ENCODE peak calls at places on chromosomes 16 and 17, in seven cellular contexts. S, Y, J, H, O, D and T are unnamed samples. For H3K27me3, the result is how much of the 10 kb centered on the place peaks cover.

GRCh38 chr16:30355954-30356308 is 823 bp upstream of the CD2BP2 start:
- DNase-seq in H (no peak), J (no peak), S (no peak), D (no peak), Y (no peak), O (no peak), T (no peak)

GRCh38 chr16:87834668-87835473 is 34.4 kb downstream of the SLC7A5 start:
- DNase-seq in Y (no peak), H (peak), D (no peak), J (peak), O (peak), S (no peak), T (no peak)

GRCh38 chr17:72005332-72006163 is 115.3 kb upstream of the SOX9 start:
- DNase-seq in D (no peak), S (no peak), H (no peak), O (no peak), J (no peak), Y (no peak), T (no peak)

GRCh38 chr16:78499399-78499798 is 399.9 kb downstream of the WWOX start:
- DNase-seq in D (no peak), J (no peak), Y (no peak), H (no peak), S (no peak), O (no peak), T (no peak)

GRCh38 chr17:78241277-78242023 is 10.0 kb downstream of the TMEM235 start:
- DNase-seq in D (no peak), Y (peak), O (no peak), H (no peak), S (no peak), J (no peak), T (no peak)

GRCh38 chr17:63526861-63527260 is 3.7 kb downstream of the KCNH6 start:
- DNase-seq in Y (no peak), S (no peak), O (no peak), H (no peak), J (no peak), D (no peak), T (no peak)

GRCh38 chr16:17461951-17462729 is 8.6 kb downstream of the XYLT1 start:
- DNase-seq in D (no peak), S (peak), H (no peak), O (no peak), J (no peak), Y (no peak), T (no peak)

GRCh38 chr16:86876499-86876898 is 298.1 kb downstream of the FOXL1 start:
- DNase-seq in D (no peak), O (no peak), J (no peak), H (no peak), Y (no peak), S (no peak), T (no peak)

GRCh38 chr16:50025544-50025931 is 513 bp downstream of the CNEP1R1 start:
- DNase-seq in H (no peak), D (no peak), J (no peak), S (no peak), O (no peak), Y (peak), T (no peak)

GRCh38 chr17:6239237-6239798 is 169.1 kb downstream of the WSCD1 start:
- DNase-seq in H (no peak), Y (peak), O (no peak), D (no peak), S (no peak), J (no peak), T (no peak)

GRCh38 chr16:81650982-81651562 is 128.0 kb upstream of the PLCG2 start:
- DNase-seq in H (peak), S (no peak), D (peak), J (peak), O (no peak), Y (no peak), T (no peak)

GRCh38 chr17:2094891-2095535 is 40.1 kb downstream of the HIC1 start:
- DNase-seq in Y (no peak), J (peak), H (peak), S (peak), D (peak), O (peak), T (no peak)

GRCh38 chr16:13110124-13110796 is 208.9 kb downstream of the SHISA9 start:
- DNase-seq in O (peak), D (no peak), S (peak), Y (peak), H (peak), J (no peak), T (peak)

GRCh38 chr17:39357488-39357887 is 43.9 kb downstream of the FBXL20 start:
- DNase-seq in J (no peak), H (no peak), Y (no peak), D (no peak), O (no peak), S (no peak), T (no peak)

GRCh38 chr17:7956208-7956965 is 24.4 kb downstream of the CNTROB start:
- DNase-seq in O (no peak), H (peak), J (peak), D (peak), Y (no peak), S (no peak), T (no peak)

GRCh38 chr17:76645481-76645880 is 1.9 kb upstream of the ST6GALNAC1 start:
- DNase-seq in H (no peak), S (no peak), D (no peak), Y (no peak), O (no peak), J (no peak), T (no peak)

GRCh38 chr17:19508327-19508867 is 25.3 kb upstream of the SLC47A1 start:
- DNase-seq in S (peak), D (peak), Y (no peak), J (peak), H (peak), O (no peak), T (no peak)

GRCh38 chr17:65515512-65515911 is 45.9 kb downstream of the AXIN2 start:
- DNase-seq in H (peak), D (no peak), O (no peak), J (no peak), Y (no peak), S (peak), T (no peak)

GRCh38 chr17:73148540-73149334 is 16.1 kb upstream of the SSTR2 start:
- DNase-seq in D (no peak), H (no peak), O (no peak), Y (no peak), S (no peak), J (no peak), T (no peak)

GRCh38 chr17:7307686-7308624 is 527 bp downstream of the EIF5A start:
- DNase-seq in O (peak), D (peak), Y (peak), H (no peak), J (peak), S (peak), T (no peak)

GRCh38 chr17:42754782-42755181 is 6.2 kb upstream of the RAMP2 start:
- DNase-seq in Y (peak), S (peak), O (peak), J (peak), H (peak), D (peak), T (no peak)

GRCh38 chr17:66988069-66988798 is 23.7 kb downstream of the CACNG4 start:
- DNase-seq in H (no peak), J (no peak), D (no peak), Y (no peak), O (no peak), S (no peak), T (no peak)

GRCh38 chr17:80789356-80789902 is 202.2 kb upstream of the CHMP6 start:
- DNase-seq in D (no peak), S (peak), O (peak), J (no peak), H (peak), Y (peak), T (peak)

GRCh38 chr16:13779676-13780075 is 140.3 kb upstream of the ERCC4 start:
- DNase-seq in S (no peak), O (no peak), J (no peak), H (no peak), Y (no peak), D (no peak), T (no peak)

GRCh38 chr16:60945225-60945624 is 1091.0 kb downstream of the CDH8 start:
- DNase-seq in J (no peak), H (no peak), D (no peak), Y (no peak), O (no peak), S (no peak), T (no peak)

GRCh38 chr17:2025220-2025621 is at the start of gene RTN4RL1:
- DNase-seq in S (peak), O (peak), H (peak), J (peak), Y (peak), D (peak), T (no peak)

GRCh38 chr16:588639-588888 is 1.3 kb upstream of the RAB40C start:
- DNase-seq in J (peak), S (peak), O (peak), Y (peak), D (no peak), H (no peak), T (no peak)

GRCh38 chr16:27867122-27868110 is 196.1 kb downstream of the GSG1L start:
- DNase-seq in O (peak), J (peak), S (no peak), Y (peak), D (peak), H (no peak), T (peak)

GRCh38 chr16:79988721-79989220 is 388.2 kb upstream of the MAF start:
- DNase-seq in D (no peak), J (no peak), S (no peak), Y (no peak), O (no peak), H (no peak), T (no peak)

GRCh38 chr16:57372372-57373116 is at the start of gene CX3CL1:
- DNase-seq in D (peak), Y (peak), O (no peak), S (peak), J (peak), H (peak), T (no peak)

GRCh38 chr16:29806641-29807425 is 504 bp downstream of the MAZ start:
- DNase-seq in H (peak), S (peak), Y (peak), O (peak), J (peak), D (peak), T (no peak)

GRCh38 chr16:88349903-88350900 is 32.6 kb upstream of the ZNF469 start:
- DNase-seq in S (no peak), Y (no peak), O (no peak), H (peak), D (peak), J (no peak), T (no peak)

GRCh38 chr16:89550421-89550988 is 10.0 kb upstream of the RPL13 start:
- DNase-seq in H (no peak), J (no peak), O (no peak), Y (no peak), D (no peak), S (no peak), T (no peak)

GRCh38 chr16:89548344-89549006 is 12.0 kb upstream of the RPL13 start:
- DNase-seq in Y (no peak), H (no peak), D (no peak), O (no peak), S (no peak), J (no peak), T (no peak)

GRCh38 chr16:89547860-89548259 is 12.6 kb upstream of the RPL13 start:
- DNase-seq in Y (no peak), D (no peak), H (no peak), J (no peak), O (no peak), S (no peak), T (no peak)

GRCh38 chr16:89547291-89547690 is 13.2 kb upstream of the RPL13 start:
- DNase-seq in O (no peak), J (no peak), D (no peak), S (no peak), H (no peak), Y (no peak), T (no peak)

GRCh38 chr16:89549007-89549700 is 11.3 kb upstream of the RPL13 start:
- DNase-seq in Y (no peak), S (no peak), H (no peak), D (no peak), O (no peak), J (no peak), T (no peak)
- TF ChIP-seq CTCF in Y (no peak), S (no peak), H (no peak), D (no peak), O (no peak), J (no peak), T (no peak)

GRCh38 chr17:14321980-14322776 is 21.3 kb downstream of the HS3ST3B1 start:
- DNase-seq in Y (no peak), S (no peak), D (no peak), H (no peak), J (no peak), O (no peak), T (no peak)
- H3K27me3 ChIP-seq in Y (under half), S (under half), D (under half), H (under half), J (under half), O (half or more), T (under half)

DNA sequence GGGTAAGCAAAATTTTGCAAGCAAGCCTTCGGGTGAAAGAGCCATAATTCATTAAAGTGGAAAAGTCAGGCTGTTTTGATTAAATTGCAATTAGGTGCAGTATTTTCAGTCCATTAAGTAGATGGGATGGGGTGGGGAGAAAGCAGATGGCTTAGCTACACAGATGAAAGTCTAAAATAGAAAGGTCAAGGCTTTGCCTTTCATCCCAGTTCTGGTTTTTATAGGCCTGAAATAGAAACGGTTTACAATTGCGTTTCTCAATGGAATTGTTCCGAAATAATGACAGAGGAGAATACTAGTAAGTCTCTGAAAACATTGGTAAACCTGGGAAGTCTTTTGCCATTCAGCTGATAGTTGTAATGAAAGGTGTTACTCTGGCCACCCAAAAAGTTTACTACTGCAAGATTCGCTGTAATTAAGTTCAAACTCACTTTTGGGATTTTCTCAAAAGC is 1.5 kb downstream of the PPM1E start:
- DNase-seq in Y (no peak), O (no peak), J (no peak), D (no peak), H (no peak), S (no peak), T (no peak)
- H3K4me3 ChIP-seq in Y (no peak), O (no peak), J (no peak), D (peak), H (no peak), S (no peak), T (no peak)

DNA sequence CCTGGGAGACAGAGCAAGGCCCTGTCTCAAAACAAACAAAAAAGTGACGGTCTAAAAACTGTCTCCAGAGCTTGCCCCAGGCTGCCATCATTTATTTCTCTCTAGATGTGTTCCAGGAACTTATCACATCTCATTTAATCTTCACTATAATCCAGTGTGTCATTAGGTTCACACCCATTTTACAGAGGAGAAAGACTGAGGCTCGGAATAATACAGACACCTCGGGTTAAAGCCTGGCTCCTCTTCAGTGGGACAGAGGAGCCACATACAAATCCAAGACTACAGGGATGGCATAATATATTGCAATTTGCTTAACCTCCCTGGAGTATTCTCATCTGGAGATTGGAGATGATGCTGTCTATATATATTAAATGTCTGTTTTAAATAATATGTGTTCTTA is 5.9 kb downstream of the PDILT start:
- DNase-seq in J (no peak), H (no peak), S (no peak), O (no peak), Y (no peak), D (no peak), T (no peak)
- TF ChIP-seq CTCF in J (no peak), H (no peak), S (no peak), O (no peak), Y (no peak), D (no peak), T (no peak)

GRCh38 chr17:37790153-37790552 is 45.3 kb upstream of the HNF1B start:
- DNase-seq in O (no peak), J (no peak), H (no peak), Y (no peak), S (no peak), D (no peak), T (no peak)

GRCh38 chr17:37789166-37789565 is 44.3 kb upstream of the HNF1B start:
- DNase-seq in J (no peak), H (no peak), O (no peak), D (no peak), Y (no peak), S (no peak), T (no peak)

GRCh38 chr17:37792787-37793186 is 47.9 kb upstream of the HNF1B start:
- DNase-seq in H (no peak), O (no peak), J (no peak), D (no peak), Y (peak), S (no peak), T (peak)

GRCh38 chr17:37791434-37791833 is 46.6 kb upstream of the HNF1B start:
- DNase-seq in J (no peak), Y (peak), D (no peak), H (no peak), O (no peak), S (no peak), T (peak)

DNA sequence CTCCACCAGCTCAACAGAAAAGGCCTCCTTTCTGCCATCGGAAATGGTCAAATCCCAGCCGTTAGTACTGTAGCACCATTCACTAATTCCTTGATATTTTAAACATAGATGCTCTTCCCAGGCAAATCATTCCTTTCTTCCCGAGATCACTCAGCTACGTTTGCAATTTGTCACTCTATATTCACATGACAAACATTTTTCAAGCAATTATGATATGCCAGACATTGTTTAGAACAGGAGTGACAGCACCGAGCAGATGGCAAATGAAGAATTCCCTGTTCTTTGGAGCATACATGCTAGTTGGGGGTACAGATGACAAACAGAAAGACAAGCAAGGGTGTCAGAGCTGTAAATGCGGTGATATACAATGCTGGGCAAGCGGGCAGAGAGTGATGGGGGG is 47.1 kb upstream of the HNF1B start:
- DNase-seq in D (no peak), S (no peak), Y (no peak), J (no peak), H (no peak), O (no peak), T (no peak)
- H3K27me3 ChIP-seq in D (half or more), S (half or more), Y (under half), J (under half), H (under half), O (under half), T (under half)